ENCODE peak calls at places on chromosomes 2 and 18, in four cellular contexts. L is fibroblast of lung, K is neural progenitor cell, P is adrenal gland. Z is an unnamed sample.

GRCh38 chr2:183903026-183903425 is 695.3 kb upstream of the ZNF804A start:
- DNase-seq in L (peak; percentile 1), K (no peak), P (no peak), Z (no peak)

GRCh38 chr2:235514627-235515363 is 21.0 kb downstream of the AGAP1 start:
- DNase-seq in L (no peak), K (no peak), P (no peak), Z (no peak)

GRCh38 chr2:107730898-107731297 is 95.8 kb upstream of the RGPD4 start:
- DNase-seq in L (peak; percentile 12), K (no peak), P (no peak), Z (no peak)

GRCh38 chr18:400466-400865 is 100.0 kb downstream of the COLEC12 start:
- DNase-seq in L (peak; percentile 80), K (no peak), P (no peak), Z (peak; percentile 85)

GRCh38 chr2:44233450-44234128 is 41.7 kb upstream of the SLC3A1 start:
- DNase-seq in L (peak; percentile 83), K (peak; percentile 18), P (no peak), Z (no peak)

GRCh38 chr18:36297419-36298112 is at the start of gene FHOD3:
- DNase-seq in L (peak; percentile 67), K (peak; percentile 94), P (peak; percentile 86), Z (no peak)

GRCh38 chr2:192195548-192196418 is 1.1 kb upstream of the TMEFF2 start:
- DNase-seq in L (peak; percentile 25), K (peak; percentile 89), P (peak; percentile 11), Z (no peak)

GRCh38 chr18:54830260-54830659 is 2.0 kb downstream of the RAB27B start:
- DNase-seq in L (no peak), K (no peak), P (no peak), Z (no peak)

GRCh38 chr18:36493349-36494281 is 196.1 kb downstream of the FHOD3 start:
- DNase-seq in L (peak; percentile 24), K (peak; percentile 55), P (no peak), Z (no peak)

GRCh38 chr2:141929331-141930252 is 201.2 kb downstream of the LRP1B start:
- DNase-seq in L (no peak), K (no peak), P (no peak), Z (no peak)

GRCh38 chr2:205806126-205806905 is 124.0 kb downstream of the NRP2 start:
- DNase-seq in L (no peak), K (no peak), P (no peak), Z (no peak)

GRCh38 chr18:77554061-77554460 is 304.4 kb downstream of the GALR1 start:
- DNase-seq in L (no peak), K (no peak), P (no peak), Z (no peak)

GRCh38 chr2:178109813-178110212 is 2.4 kb upstream of the RBM45 start:
- DNase-seq in L (peak; percentile 41), K (peak; percentile 51), P (no peak), Z (no peak)

GRCh38 chr2:152176113-152176714 is 651 bp upstream of the STAM2 start:
- DNase-seq in L (peak; percentile 55), K (no peak), P (no peak), Z (no peak)

GRCh38 chr2:152743004-152743403 is 24.6 kb downstream of the ARL6IP6 start:
- DNase-seq in L (no peak), K (no peak), P (no peak), Z (no peak)

GRCh38 chr2:101546376-101547058 is 71.6 kb upstream of the RFX8 start:
- DNase-seq in L (peak; percentile 76), K (no peak), P (no peak), Z (no peak)

GRCh38 chr2:139917723-139918384 is 1137.7 kb upstream of the NXPH2 start:
- DNase-seq in L (peak; percentile 43), K (no peak), P (no peak), Z (no peak)

GRCh38 chr2:236636261-236636660 is 66.6 kb downstream of the ACKR3 start:
- DNase-seq in L (no peak), K (no peak), P (no peak), Z (no peak)

GRCh38 chr18:56309104-56309503 is 329.3 kb downstream of the TXNL1 start:
- DNase-seq in L (peak; percentile 20), K (no peak), P (no peak), Z (no peak)

GRCh38 chr2:185522472-185522871 is 216.1 kb upstream of the FSIP2 start:
- DNase-seq in L (no peak), K (no peak), P (no peak), Z (no peak)

GRCh38 chr2:113174369-113174735 is 581 bp downstream of the PSD4 start:
- DNase-seq in L (no peak), K (no peak), P (no peak), Z (no peak)

GRCh38 chr2:11629851-11630250 is 40.1 kb downstream of the NTSR2 start:
- DNase-seq in L (no peak), K (no peak), P (no peak), Z (no peak)

GRCh38 chr2:11631462-11631861 is 38.5 kb downstream of the NTSR2 start:
- DNase-seq in L (no peak), K (no peak), P (no peak), Z (no peak)

GRCh38 chr2:11628675-11629074 is 41.3 kb downstream of the NTSR2 start:
- DNase-seq in L (no peak), K (no peak), P (no peak), Z (no peak)

GRCh38 chr2:11630855-11631254 is 39.1 kb downstream of the NTSR2 start:
- DNase-seq in L (no peak), K (no peak), P (no peak), Z (no peak)

GRCh38 chr2:11629215-11629614 is 40.8 kb downstream of the NTSR2 start:
- DNase-seq in L (no peak), K (no peak), P (no peak), Z (no peak)
- H3K36me3 ChIP-seq in L (no peaks in the 10 kb centered on the region), K (peaks cover 21% of the 10 kb centered on the region), P (no peaks in the 10 kb centered on the region), Z (no peaks in the 10 kb centered on the region)

GRCh38 chr2:226137201-226137811 is 662.3 kb downstream of the IRS1 start:
- DNase-seq in L (peak; percentile 42), K (no peak), P (no peak), Z (no peak)
- H3K4me3 ChIP-seq in L (no peak overlapping the region), K (no peak overlapping the region), P (no peak overlapping the region), Z (no peak overlapping the region)

DNA sequence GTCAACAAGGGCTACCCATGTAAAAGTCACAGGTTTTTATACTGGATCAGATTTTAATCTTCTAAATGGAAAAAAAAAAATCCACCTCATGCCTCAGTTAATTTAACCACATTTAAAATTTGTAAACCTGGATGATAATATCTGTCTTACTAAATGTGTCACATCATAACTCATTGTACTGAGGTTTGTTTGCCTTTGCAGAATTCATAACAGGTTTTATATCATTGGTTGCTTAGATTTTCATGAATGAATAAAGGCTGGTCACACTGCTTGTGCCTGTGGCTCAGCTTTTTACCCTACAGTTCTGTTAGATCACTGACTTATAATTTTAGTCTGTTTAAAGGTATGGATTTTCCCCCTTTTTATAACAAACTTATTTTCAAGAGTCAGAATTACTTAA is 48.9 kb downstream of the PSMD14 start:
- DNase-seq in L (no peak), K (no peak), P (no peak), Z (no peak)
- TF ChIP-seq CTCF in L (no peak), K (no peak), P (no peak), Z (no peak)

GRCh38 chr2:241668839-241669238 is 17.8 kb downstream of the DTYMK start:
- DNase-seq in L (no peak), K (no peak), P (no peak), Z (no peak)
- H3K36me3 ChIP-seq in L (peaks cover 35% of the 10 kb centered on the region), K (no peaks in the 10 kb centered on the region), P (no peaks in the 10 kb centered on the region), Z (peaks cover 35% of the 10 kb centered on the region)

DNA sequence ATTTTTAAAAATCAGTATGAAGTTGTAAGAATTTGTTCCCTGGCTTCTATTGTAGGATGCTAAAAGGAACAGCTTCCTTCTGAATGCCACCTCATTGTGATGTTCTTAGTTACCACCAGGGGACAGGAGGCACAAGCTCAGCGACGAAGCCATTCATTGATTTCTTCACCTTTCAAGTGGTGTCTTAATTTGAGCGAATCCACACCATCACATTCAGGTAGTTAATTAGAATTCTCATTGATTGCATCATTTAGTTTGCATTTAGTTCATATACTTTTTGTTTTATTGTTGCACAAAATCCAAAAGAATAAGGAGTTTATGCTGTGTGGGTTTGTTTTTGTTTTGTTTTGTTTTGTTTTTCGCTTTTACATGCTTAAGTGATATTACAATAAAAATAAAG is 23.1 kb downstream of the CYP27C1 start:
- DNase-seq in L (no peak), K (peak; percentile 45), P (no peak), Z (no peak)
- H3K4me3 ChIP-seq in L (no peak overlapping the region), K (no peak overlapping the region), P (no peak overlapping the region), Z (no peak overlapping the region)

Z was measured in BJ.